ENCODE peak calls at places on chromosomes 5 and 9, in nine cellular contexts. One of them, this sample, is unnamed.
A peak's percentile ranks its signal among the peaks of the same experiment; 100 is the strongest.

GRCh38 chr5:96582343-96582742 is 79.8 kb upstream of the CAST start:
- DNase-seq in brain microvascular endothelial cell: no peak
- DNase-seq in Karpas-422: no peak
- DNase-seq in IMR-90: peak; percentile 55
- DNase-seq in cardiac muscle cell: no peak
- DNase-seq in ovary: no peak
- DNase-seq in MM.1S: no peak
- DNase-seq in tibial artery: no peak
- DNase-seq in neural progenitor cell: no peak
- DNase-seq in this sample: no peak

GRCh38 chr9:97312101-97312500 is 4.6 kb downstream of the CCDC180 start:
- DNase-seq in brain microvascular endothelial cell: no peak
- DNase-seq in Karpas-422: no peak
- DNase-seq in IMR-90: no peak
- DNase-seq in cardiac muscle cell: no peak
- DNase-seq in ovary: no peak
- DNase-seq in MM.1S: no peak
- DNase-seq in tibial artery: no peak
- DNase-seq in neural progenitor cell: no peak
- DNase-seq in this sample: no peak

GRCh38 chr5:4901890-4902289 is 238.2 kb upstream of the ADAMTS16 start:
- DNase-seq in brain microvascular endothelial cell: no peak
- DNase-seq in Karpas-422: no peak
- DNase-seq in IMR-90: no peak
- DNase-seq in cardiac muscle cell: no peak
- DNase-seq in ovary: no peak
- DNase-seq in MM.1S: no peak
- DNase-seq in tibial artery: no peak
- DNase-seq in neural progenitor cell: no peak
- DNase-seq in this sample: no peak

GRCh38 chr9:134178781-134179551 is 14.6 kb upstream of the RNU6ATAC start:
- DNase-seq in brain microvascular endothelial cell: no peak
- DNase-seq in Karpas-422: no peak
- DNase-seq in IMR-90: no peak
- DNase-seq in cardiac muscle cell: no peak
- DNase-seq in ovary: peak; percentile 91
- DNase-seq in MM.1S: no peak
- DNase-seq in tibial artery: peak; percentile 88
- DNase-seq in neural progenitor cell: no peak
- DNase-seq in this sample: no peak

GRCh38 chr9:95063300-95063699 is 254.2 kb downstream of the FANCC start:
- DNase-seq in brain microvascular endothelial cell: no peak
- DNase-seq in Karpas-422: no peak
- DNase-seq in IMR-90: no peak
- DNase-seq in cardiac muscle cell: peak; percentile 26
- DNase-seq in ovary: no peak
- DNase-seq in MM.1S: no peak
- DNase-seq in tibial artery: no peak
- DNase-seq in neural progenitor cell: peak; percentile 49
- DNase-seq in this sample: no peak

GRCh38 chr9:135440620-135441019 is 39.0 kb upstream of the PPP1R26 start:
- DNase-seq in brain microvascular endothelial cell: no peak
- DNase-seq in Karpas-422: no peak
- DNase-seq in IMR-90: no peak
- DNase-seq in cardiac muscle cell: no peak
- DNase-seq in ovary: no peak
- DNase-seq in MM.1S: peak; percentile 72
- DNase-seq in tibial artery: no peak
- DNase-seq in neural progenitor cell: no peak
- DNase-seq in this sample: no peak

GRCh38 chr5:172816887-172817418 is 17.1 kb upstream of the ERGIC1 start:
- DNase-seq in brain microvascular endothelial cell: peak; percentile 89
- DNase-seq in Karpas-422: no peak
- DNase-seq in IMR-90: peak; percentile 93
- DNase-seq in cardiac muscle cell: no peak
- DNase-seq in ovary: no peak
- DNase-seq in MM.1S: no peak
- DNase-seq in tibial artery: peak; percentile 10
- DNase-seq in neural progenitor cell: no peak
- DNase-seq in this sample: no peak

GRCh38 chr5:128062172-128062746 is 21.3 kb upstream of the SLC12A2 start:
- DNase-seq in brain microvascular endothelial cell: no peak
- DNase-seq in Karpas-422: no peak
- DNase-seq in IMR-90: peak; percentile 80
- DNase-seq in cardiac muscle cell: no peak
- DNase-seq in ovary: no peak
- DNase-seq in MM.1S: no peak
- DNase-seq in tibial artery: no peak
- DNase-seq in neural progenitor cell: no peak
- DNase-seq in this sample: no peak

GRCh38 chr9:34651286-34651685 is 699 bp upstream of the IL11RA start:
- DNase-seq in brain microvascular endothelial cell: peak; percentile 28
- DNase-seq in Karpas-422: no peak
- DNase-seq in IMR-90: peak; percentile 54
- DNase-seq in cardiac muscle cell: no peak
- DNase-seq in ovary: peak; percentile 58
- DNase-seq in MM.1S: no peak
- DNase-seq in tibial artery: peak; percentile 76
- DNase-seq in neural progenitor cell: no peak
- DNase-seq in this sample: no peak

GRCh38 chr5:95114305-95114704 is 170.6 kb downstream of the MCTP1 start:
- DNase-seq in brain microvascular endothelial cell: no peak
- DNase-seq in Karpas-422: no peak
- DNase-seq in IMR-90: no peak
- DNase-seq in cardiac muscle cell: no peak
- DNase-seq in ovary: no peak
- DNase-seq in MM.1S: no peak
- DNase-seq in tibial artery: no peak
- DNase-seq in neural progenitor cell: no peak
- DNase-seq in this sample: no peak

GRCh38 chr5:141952030-141952429 is 6.0 kb downstream of the PCDH12 start:
- DNase-seq in brain microvascular endothelial cell: no peak
- DNase-seq in Karpas-422: no peak
- DNase-seq in IMR-90: no peak
- DNase-seq in cardiac muscle cell: no peak
- DNase-seq in ovary: no peak
- DNase-seq in MM.1S: no peak
- DNase-seq in tibial artery: peak; percentile 33
- DNase-seq in neural progenitor cell: no peak
- DNase-seq in this sample: no peak
- H3K4me3 ChIP-seq in brain microvascular endothelial cell: no peak overlapping the region
- H3K4me3 ChIP-seq in Karpas-422: no peak overlapping the region
- H3K4me3 ChIP-seq in IMR-90: no peak overlapping the region
- H3K4me3 ChIP-seq in cardiac muscle cell: no peak overlapping the region
- H3K4me3 ChIP-seq in ovary: no peak overlapping the region
- H3K4me3 ChIP-seq in MM.1S: no peak overlapping the region
- H3K4me3 ChIP-seq in tibial artery: no peak overlapping the region
- H3K4me3 ChIP-seq in neural progenitor cell: no peak overlapping the region
- H3K4me3 ChIP-seq in this sample: no peak overlapping the region

DNA sequence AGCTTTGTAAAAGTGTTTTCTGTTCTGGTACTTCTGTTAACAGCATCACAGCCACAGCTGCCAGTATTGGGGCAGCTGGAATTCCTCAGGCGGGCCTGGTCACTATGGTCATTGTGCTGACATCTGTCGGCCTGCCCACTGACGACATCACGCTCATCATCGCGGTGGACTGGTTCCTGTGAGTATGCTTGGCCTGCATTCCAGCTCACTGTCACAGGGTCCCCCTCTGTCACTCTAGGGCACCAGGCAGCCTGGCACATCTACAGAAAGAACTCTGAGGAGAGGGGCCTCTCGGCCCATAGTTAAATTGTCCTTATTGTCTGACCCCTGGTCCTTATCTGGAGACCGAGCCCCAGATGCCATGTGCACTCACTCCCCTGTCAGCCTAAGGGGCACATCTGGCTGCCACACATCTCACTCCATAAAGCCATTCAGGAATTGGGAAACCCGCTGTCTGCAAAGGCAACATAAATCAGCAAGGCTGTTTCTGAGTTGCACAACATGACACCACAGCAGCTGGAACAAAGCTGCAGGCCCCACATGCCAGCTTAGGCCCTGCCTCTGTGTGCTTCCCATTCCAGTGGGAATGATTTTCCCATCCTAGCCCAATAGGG is 77.5 kb downstream of the SLC1A3 start:
- DNase-seq in brain microvascular endothelial cell: no peak
- DNase-seq in Karpas-422: no peak
- DNase-seq in IMR-90: peak; percentile 50
- DNase-seq in cardiac muscle cell: no peak
- DNase-seq in ovary: no peak
- DNase-seq in MM.1S: no peak
- DNase-seq in tibial artery: no peak
- DNase-seq in neural progenitor cell: peak; percentile 50
- DNase-seq in this sample: no peak
- H3K27ac ChIP-seq in brain microvascular endothelial cell: no peak overlapping the region
- H3K27ac ChIP-seq in Karpas-422: no peak overlapping the region
- H3K27ac ChIP-seq in IMR-90: no peak overlapping the region
- H3K27ac ChIP-seq in cardiac muscle cell: no peak overlapping the region
- H3K27ac ChIP-seq in ovary: no peak overlapping the region
- H3K27ac ChIP-seq in MM.1S: no peak overlapping the region
- H3K27ac ChIP-seq in tibial artery: no peak overlapping the region
- H3K27ac ChIP-seq in neural progenitor cell: no peak overlapping the region
- H3K27ac ChIP-seq in this sample: no peak overlapping the region

DNA sequence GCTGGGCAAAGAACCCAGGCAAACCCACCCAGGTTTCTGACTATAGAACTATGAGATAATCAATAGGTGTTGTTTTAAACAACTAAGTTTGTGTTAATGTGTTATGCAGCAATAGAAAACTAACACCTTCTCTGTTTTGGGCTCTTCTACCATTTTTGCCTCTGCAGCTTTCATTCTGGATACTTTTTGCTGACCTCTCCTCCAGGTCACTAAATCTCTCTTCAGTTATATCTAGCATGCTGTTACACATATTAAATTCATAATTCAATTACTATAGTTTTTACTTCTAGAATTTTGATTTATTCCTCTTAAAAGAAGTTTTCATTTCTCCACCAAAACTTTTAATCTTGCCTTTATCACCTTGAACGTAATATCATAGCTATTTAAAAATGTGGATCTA is 17.2 kb downstream of the MAPK9 start:
- DNase-seq in brain microvascular endothelial cell: no peak
- DNase-seq in Karpas-422: no peak
- DNase-seq in IMR-90: no peak
- DNase-seq in cardiac muscle cell: no peak
- DNase-seq in ovary: no peak
- DNase-seq in MM.1S: no peak
- DNase-seq in tibial artery: no peak
- DNase-seq in neural progenitor cell: no peak
- DNase-seq in this sample: no peak
- H3K4me3 ChIP-seq in brain microvascular endothelial cell: no peak overlapping the region
- H3K4me3 ChIP-seq in Karpas-422: no peak overlapping the region
- H3K4me3 ChIP-seq in IMR-90: no peak overlapping the region
- H3K4me3 ChIP-seq in cardiac muscle cell: no peak overlapping the region
- H3K4me3 ChIP-seq in ovary: no peak overlapping the region
- H3K4me3 ChIP-seq in MM.1S: no peak overlapping the region
- H3K4me3 ChIP-seq in tibial artery: no peak overlapping the region
- H3K4me3 ChIP-seq in neural progenitor cell: no peak overlapping the region
- H3K4me3 ChIP-seq in this sample: no peak overlapping the region

GRCh38 chr5:35862126-35862525 is 5.4 kb downstream of the IL7R start:
- DNase-seq in brain microvascular endothelial cell: no peak
- DNase-seq in Karpas-422: no peak
- DNase-seq in IMR-90: no peak
- DNase-seq in cardiac muscle cell: no peak
- DNase-seq in ovary: no peak
- DNase-seq in MM.1S: no peak
- DNase-seq in tibial artery: no peak
- DNase-seq in neural progenitor cell: no peak
- DNase-seq in this sample: no peak

GRCh38 chr5:35860686-35861085 is 4.0 kb downstream of the IL7R start:
- DNase-seq in brain microvascular endothelial cell: peak; percentile 18
- DNase-seq in Karpas-422: no peak
- DNase-seq in IMR-90: peak; percentile 16
- DNase-seq in cardiac muscle cell: no peak
- DNase-seq in ovary: no peak
- DNase-seq in MM.1S: no peak
- DNase-seq in tibial artery: no peak
- DNase-seq in neural progenitor cell: no peak
- DNase-seq in this sample: no peak

GRCh38 chr5:35861718-35862117 is 5.0 kb downstream of the IL7R start:
- DNase-seq in brain microvascular endothelial cell: peak; percentile 11
- DNase-seq in Karpas-422: no peak
- DNase-seq in IMR-90: peak; percentile 65
- DNase-seq in cardiac muscle cell: no peak
- DNase-seq in ovary: no peak
- DNase-seq in MM.1S: no peak
- DNase-seq in tibial artery: no peak
- DNase-seq in neural progenitor cell: no peak
- DNase-seq in this sample: no peak

GRCh38 chr5:35859101-35859661 is 2.5 kb downstream of the IL7R start:
- DNase-seq in brain microvascular endothelial cell: no peak
- DNase-seq in Karpas-422: no peak
- DNase-seq in IMR-90: peak; percentile 28
- DNase-seq in cardiac muscle cell: no peak
- DNase-seq in ovary: no peak
- DNase-seq in MM.1S: no peak
- DNase-seq in tibial artery: no peak
- DNase-seq in neural progenitor cell: peak; percentile 39
- DNase-seq in this sample: peak; percentile 11

GRCh38 chr5:35863159-35863558 is 6.5 kb downstream of the IL7R start:
- DNase-seq in brain microvascular endothelial cell: no peak
- DNase-seq in Karpas-422: no peak
- DNase-seq in IMR-90: no peak
- DNase-seq in cardiac muscle cell: no peak
- DNase-seq in ovary: no peak
- DNase-seq in MM.1S: no peak
- DNase-seq in tibial artery: no peak
- DNase-seq in neural progenitor cell: no peak
- DNase-seq in this sample: no peak
- H3K27ac ChIP-seq in brain microvascular endothelial cell: no peak overlapping the region
- H3K27ac ChIP-seq in Karpas-422: no peak overlapping the region
- H3K27ac ChIP-seq in IMR-90: no peak overlapping the region
- H3K27ac ChIP-seq in cardiac muscle cell: no peak overlapping the region
- H3K27ac ChIP-seq in ovary: no peak overlapping the region
- H3K27ac ChIP-seq in MM.1S: no peak overlapping the region
- H3K27ac ChIP-seq in tibial artery: no peak overlapping the region
- H3K27ac ChIP-seq in neural progenitor cell: no peak overlapping the region
- H3K27ac ChIP-seq in this sample: no peak overlapping the region

GRCh38 chr5:14671414-14671813 is 6.9 kb downstream of the OTULIN start:
- DNase-seq in brain microvascular endothelial cell: no peak
- DNase-seq in Karpas-422: no peak
- DNase-seq in IMR-90: peak; percentile 71
- DNase-seq in cardiac muscle cell: no peak
- DNase-seq in ovary: no peak
- DNase-seq in MM.1S: peak; percentile 34
- DNase-seq in tibial artery: no peak
- DNase-seq in neural progenitor cell: no peak
- DNase-seq in this sample: no peak
- H3K4me3 ChIP-seq in brain microvascular endothelial cell: no peak overlapping the region
- H3K4me3 ChIP-seq in Karpas-422: peak overlapping the region; percentile 41
- H3K4me3 ChIP-seq in IMR-90: no peak overlapping the region
- H3K4me3 ChIP-seq in cardiac muscle cell: no peak overlapping the region
- H3K4me3 ChIP-seq in ovary: no peak overlapping the region
- H3K4me3 ChIP-seq in MM.1S: no peak overlapping the region
- H3K4me3 ChIP-seq in tibial artery: no peak overlapping the region
- H3K4me3 ChIP-seq in neural progenitor cell: no peak overlapping the region
- H3K4me3 ChIP-seq in this sample: no peak overlapping the region

DNA sequence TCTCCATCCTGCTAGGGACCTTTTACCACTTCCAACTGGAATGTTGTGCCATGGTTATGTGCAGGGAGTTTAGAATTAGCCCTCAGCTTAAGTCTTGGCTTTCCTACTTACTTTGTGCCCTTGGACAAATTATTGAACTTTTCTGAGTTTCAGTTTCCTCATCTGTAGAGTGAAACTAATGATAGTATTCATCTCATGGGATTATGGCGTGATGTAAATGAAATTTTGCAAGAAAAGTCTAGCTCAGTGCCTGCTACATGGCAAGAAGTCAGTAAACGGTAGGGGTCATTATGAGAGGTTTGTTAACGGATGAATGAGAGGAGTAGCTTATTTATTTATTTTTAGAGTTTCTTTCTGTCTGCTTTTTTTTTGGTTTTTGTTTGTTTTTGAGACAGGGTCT is 1.8 kb downstream of the MVB12B start:
- DNase-seq in brain microvascular endothelial cell: no peak
- DNase-seq in Karpas-422: no peak
- DNase-seq in IMR-90: no peak
- DNase-seq in cardiac muscle cell: no peak
- DNase-seq in ovary: no peak
- DNase-seq in MM.1S: no peak
- DNase-seq in tibial artery: no peak
- DNase-seq in neural progenitor cell: no peak
- DNase-seq in this sample: no peak
- H3K27ac ChIP-seq in brain microvascular endothelial cell: no peak overlapping the region
- H3K27ac ChIP-seq in Karpas-422: no peak overlapping the region
- H3K27ac ChIP-seq in IMR-90: no peak overlapping the region
- H3K27ac ChIP-seq in cardiac muscle cell: peak overlapping the region; percentile 74
- H3K27ac ChIP-seq in ovary: no peak overlapping the region
- H3K27ac ChIP-seq in MM.1S: no peak overlapping the region
- H3K27ac ChIP-seq in tibial artery: peak overlapping the region; percentile 68
- H3K27ac ChIP-seq in neural progenitor cell: no peak overlapping the region
- H3K27ac ChIP-seq in this sample: no peak overlapping the region

This sample was measured in neuronal stem cell.